ENCODE peak calls at places on chromosomes 1 and 21, in five cellular contexts. D is lower lobe of right lung, V is psoas muscle, Q is keratinocyte, U is heart right ventricle. I is an unnamed sample.
A peak's percentile ranks its signal among the peaks of the same experiment; 100 is the strongest.

GRCh38 chr1:116762781-116763115 is 8.5 kb downstream of the CD2 start:
- DNase-seq in V (no peak), D (no peak), Q (no peak), U (no peak), I (no peak)

GRCh38 chr1:244801246-244801645 is 34.2 kb upstream of the COX20 start:
- DNase-seq in Q (no peak), V (no peak), U (no peak), D (no peak), I (no peak)

GRCh38 chr1:196557797-196558196 is 50.4 kb downstream of the KCNT2 start:
- DNase-seq in V (no peak), U (no peak), Q (no peak), D (no peak), I (no peak)

GRCh38 chr21:36640260-36641244 is 58.4 kb upstream of the SIM2 start:
- DNase-seq in U (no peak), Q (no peak), V (no peak), D (no peak), I (no peak)

GRCh38 chr1:230365723-230366307 is 60.3 kb downstream of the PGBD5 start:
- DNase-seq in D (no peak), V (no peak), Q (no peak), U (no peak), I (no peak)

GRCh38 chr1:79190074-79190473 is 183.5 kb upstream of the ADGRL4 start:
- DNase-seq in Q (no peak), D (no peak), U (no peak), V (no peak), I (no peak)

GRCh38 chr1:46284597-46285564 is 18.5 kb downstream of the LRRC41 start:
- DNase-seq in D (no peak), U (no peak), Q (no peak), V (no peak), I (no peak)

GRCh38 chr1:50427818-50428779 is 4.9 kb upstream of the DMRTA2 start:
- DNase-seq in D (no peak), V (no peak), U (no peak), Q (no peak), I (no peak)

GRCh38 chr1:20061866-20062265 is 8.1 kb upstream of the PLA2G5 start:
- DNase-seq in Q (no peak), U (no peak), D (no peak), V (no peak), I (no peak)

GRCh38 chr1:221470000-221470698 is 271.7 kb downstream of the DUSP10 start:
- DNase-seq in U (no peak), D (no peak), V (no peak), Q (no peak), I (no peak)

GRCh38 chr1:87684194-87684593 is 355.5 kb downstream of the LMO4 start:
- DNase-seq in U (no peak), V (no peak), Q (no peak), D (no peak), I (no peak)

GRCh38 chr1:31734582-31735107 is 29.5 kb downstream of the ADGRB2 start:
- DNase-seq in U (no peak), V (no peak), D (no peak), Q (no peak), I (no peak)

GRCh38 chr1:188652678-188653077 is 1823.9 kb downstream of the PLA2G4A start:
- DNase-seq in Q (no peak), U (no peak), D (no peak), V (no peak), I (no peak)

GRCh38 chr1:23951646-23952095 is 8.0 kb upstream of the PNRC2 start:
- DNase-seq in D (no peak), U (no peak), V (peak; percentile 21), Q (peak; percentile 84), I (no peak)

GRCh38 chr1:159921700-159922498 is 3.4 kb downstream of the TAGLN2 start:
- DNase-seq in Q (no peak), D (no peak), V (no peak), U (peak; percentile 41), I (no peak)

GRCh38 chr1:57719274-57719673 is 295.4 kb upstream of the DAB1 start:
- DNase-seq in V (no peak), U (no peak), Q (no peak), D (no peak), I (no peak)
- H3K27ac ChIP-seq in V (no peak overlapping the region), U (no peak overlapping the region), Q (no peak overlapping the region), D (no peak overlapping the region), I (no peak overlapping the region)

GRCh38 chr1:203040518-203041275 is 14.4 kb downstream of the PPFIA4 start:
- DNase-seq in V (no peak), U (no peak), D (no peak), Q (no peak), I (no peak)

GRCh38 chr1:203041351-203041932 is 15.2 kb downstream of the PPFIA4 start:
- DNase-seq in U (no peak), V (no peak), Q (no peak), D (no peak), I (no peak)

GRCh38 chr1:203038891-203039608 is 12.8 kb downstream of the PPFIA4 start:
- DNase-seq in V (peak; percentile 72), Q (no peak), D (peak; percentile 80), U (peak; percentile 73), I (peak; percentile 90)

GRCh38 chr1:203038217-203038741 is 12.0 kb downstream of the PPFIA4 start:
- DNase-seq in V (peak; percentile 85), Q (peak; percentile 83), D (no peak), U (peak; percentile 69), I (peak; percentile 91)

GRCh38 chr1:203039609-203040517 is 13.6 kb downstream of the PPFIA4 start:
- DNase-seq in V (no peak), D (no peak), U (no peak), Q (peak; percentile 60), I (no peak)
- H3K27ac ChIP-seq in V (peak overlapping the region; percentile 97), D (no peak overlapping the region), U (no peak overlapping the region), Q (no peak overlapping the region), I (no peak overlapping the region)

GRCh38 chr1:227913969-227914791 is 33.6 kb downstream of the WNT9A start:
- DNase-seq in V (no peak), U (no peak), Q (no peak), D (no peak), I (no peak)

GRCh38 chr1:227913446-227913968 is 34.2 kb downstream of the WNT9A start:
- DNase-seq in Q (no peak), V (no peak), D (no peak), U (no peak), I (no peak)

GRCh38 chr1:227910506-227910905 is 37.2 kb downstream of the WNT9A start:
- DNase-seq in V (no peak), D (no peak), Q (no peak), U (no peak), I (no peak)

GRCh38 chr1:227909188-227909587 is 38.5 kb downstream of the WNT9A start:
- DNase-seq in Q (no peak), V (no peak), U (no peak), D (no peak), I (no peak)

GRCh38 chr1:227911376-227911775 is 36.4 kb downstream of the WNT9A start:
- DNase-seq in U (no peak), V (no peak), Q (no peak), D (no peak), I (no peak)
- H3K27ac ChIP-seq in U (no peak overlapping the region), V (no peak overlapping the region), Q (no peak overlapping the region), D (no peak overlapping the region), I (no peak overlapping the region)

DNA sequence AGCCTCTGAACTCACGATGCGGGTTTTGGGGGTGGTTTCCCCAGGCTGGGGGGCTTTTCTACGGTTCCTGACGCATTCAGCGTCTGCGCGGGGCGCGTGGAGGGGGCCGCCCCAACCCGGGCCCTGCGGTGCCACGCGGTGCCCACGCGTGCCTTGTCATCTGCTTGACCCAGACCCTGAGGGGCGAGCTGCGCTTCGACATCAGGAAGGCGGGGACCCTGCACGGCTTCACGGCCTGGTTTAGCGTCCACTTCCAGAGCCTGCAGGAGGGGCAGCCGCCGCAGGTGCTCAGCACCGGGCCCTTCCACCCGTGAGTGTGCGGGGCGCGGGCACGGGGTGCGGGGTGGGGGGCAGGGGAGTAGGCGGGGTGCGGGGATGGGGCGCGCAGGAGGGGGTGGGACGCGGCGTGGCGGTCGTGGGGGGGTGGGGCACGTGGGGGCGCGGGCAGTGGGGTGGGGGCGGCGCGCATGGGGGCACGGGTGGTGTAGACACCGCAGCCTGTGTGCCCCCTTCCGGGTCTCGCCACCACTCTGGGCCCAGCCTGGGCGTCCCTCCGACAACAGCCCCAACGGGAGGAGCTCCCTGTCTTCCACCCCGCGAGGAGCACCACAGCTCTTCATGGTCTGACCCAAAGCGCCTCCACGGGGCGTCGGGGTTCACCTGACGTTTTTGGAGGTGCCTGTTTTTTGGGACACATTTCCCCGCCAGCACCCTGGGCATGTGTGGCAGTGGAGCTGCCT is 26.3 kb downstream of the PRMT2 start:
- DNase-seq in V (no peak), D (no peak), Q (no peak), U (no peak), I (no peak)
- H3K27ac ChIP-seq in V (no peak overlapping the region), D (no peak overlapping the region), Q (no peak overlapping the region), U (no peak overlapping the region), I (no peak overlapping the region)

DNA sequence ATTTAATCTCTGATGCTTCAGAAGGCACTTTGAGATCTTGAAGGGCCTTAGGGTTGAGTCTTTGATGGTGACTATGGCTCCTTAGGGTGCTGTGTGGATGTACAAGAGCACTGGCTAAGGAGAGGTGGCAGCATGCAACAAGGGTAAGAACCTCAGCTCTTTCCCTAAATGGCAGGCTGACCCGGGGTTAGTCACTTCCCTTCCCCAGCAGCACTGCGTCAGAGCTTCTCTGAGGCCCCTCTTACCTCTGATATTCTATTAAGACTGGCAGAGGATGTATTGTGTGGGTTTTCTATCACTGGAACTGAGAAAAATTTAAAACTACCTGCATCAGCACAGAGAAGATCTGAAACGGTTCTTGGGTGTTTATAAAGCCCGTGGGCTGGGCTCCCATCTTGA is 11.8 kb downstream of the C1orf116 start:
- DNase-seq in Q (no peak), V (no peak), D (no peak), U (no peak), I (no peak)
- H3K27ac ChIP-seq in Q (peak overlapping the region; percentile 97), V (no peak overlapping the region), D (peak overlapping the region; percentile 66), U (no peak overlapping the region), I (no peak overlapping the region)